ENCODE peak calls at places on chromosome 18, in eight cellular contexts. I is fibroblast of lung, F is IMR-90, C is cardiac muscle cell, Y is BJ, B is upper lobe of right lung, L is WERI-Rb-1, O is adrenal gland. T is an unnamed sample.

GRCh38 chr18:64271264-64271663 is 122.4 kb upstream of the LINC00305 start:
- DNase-seq in C (peak; percentile 2), O (peak; percentile 15), L (no peak), I (no peak), Y (no peak), B (no peak), F (no peak), T (no peak)

GRCh38 chr18:24201699-24202687 is 63.1 kb downstream of the CABYR start:
- DNase-seq in I (no peak), B (no peak), L (no peak), Y (no peak), C (no peak), F (no peak), O (no peak), T (no peak)

GRCh38 chr18:59467497-59467896 is 108.4 kb upstream of the LMAN1 start:
- DNase-seq in B (no peak), F (no peak), I (no peak), O (no peak), C (no peak), Y (no peak), L (no peak), T (no peak)

GRCh38 chr18:35610089-35610488 is 28.5 kb downstream of the GALNT1 start:
- DNase-seq in O (no peak), L (no peak), B (no peak), C (no peak), Y (no peak), F (no peak), I (no peak), T (no peak)

GRCh38 chr18:23871410-23871809 is 143.1 kb upstream of the TTC39C start:
- DNase-seq in Y (no peak), L (no peak), C (peak; percentile 54), I (peak; percentile 64), B (no peak), F (no peak), O (no peak), T (no peak)

GRCh38 chr18:21803495-21803894 is 62.9 kb downstream of the MIB1 start:
- DNase-seq in F (peak; percentile 25), Y (no peak), L (no peak), O (no peak), C (no peak), B (no peak), I (peak; percentile 8), T (no peak)

GRCh38 chr18:28412521-28412920 is 235.6 kb upstream of the CDH2 start:
- DNase-seq in C (no peak), Y (no peak), L (no peak), F (no peak), O (no peak), I (peak; percentile 60), B (no peak), T (no peak)

GRCh38 chr18:75137346-75137877 is 71.5 kb downstream of the PTGR3 start:
- DNase-seq in C (no peak), B (no peak), F (no peak), O (no peak), Y (no peak), I (no peak), L (peak; percentile 1), T (no peak)

GRCh38 chr18:23584019-23584970 is 2.0 kb downstream of the NPC1 start:
- DNase-seq in Y (no peak), L (no peak), O (no peak), B (no peak), C (no peak), F (no peak), I (no peak), T (no peak)

GRCh38 chr18:57205641-57206040 is 58.8 kb downstream of the BOD1L2 start:
- DNase-seq in L (no peak), F (no peak), B (no peak), O (no peak), Y (no peak), I (no peak), C (no peak), T (no peak)

GRCh38 chr18:47898696-47899095 is 31.8 kb downstream of the SMAD2 start:
- DNase-seq in I (no peak), B (no peak), Y (no peak), F (no peak), C (no peak), L (no peak), O (no peak), T (no peak)

GRCh38 chr18:25133879-25134278 is 218.1 kb downstream of the ZNF521 start:
- DNase-seq in O (no peak), L (no peak), F (no peak), C (no peak), B (no peak), I (no peak), Y (no peak), T (no peak)

GRCh38 chr18:3217930-3218647 is 1.7 kb downstream of the MYOM1 start:
- DNase-seq in F (no peak), Y (no peak), L (peak; percentile 51), O (no peak), C (peak; percentile 80), B (no peak), I (no peak), T (no peak)

GRCh38 chr18:9333441-9334350 is 877 bp upstream of the TWSG1 start:
- DNase-seq in Y (no peak), I (no peak), B (no peak), O (no peak), C (no peak), F (no peak), L (no peak), T (no peak)

GRCh38 chr18:48136544-48137353 is 206.3 kb upstream of the SMAD2 start:
- DNase-seq in F (no peak), B (no peak), O (peak; percentile 38), C (peak; percentile 28), Y (no peak), L (peak; percentile 34), I (no peak), T (no peak)

GRCh38 chr18:2971741-2972552 is 41.0 kb downstream of the LPIN2 start:
- DNase-seq in I (no peak), L (no peak), Y (no peak), F (no peak), B (peak; percentile 71), C (no peak), O (peak; percentile 66), T (no peak)

GRCh38 chr18:41818381-41819355 is 136.4 kb upstream of the PIK3C3 start:
- DNase-seq in F (no peak), O (no peak), L (no peak), B (no peak), C (no peak), I (no peak), Y (no peak), T (no peak)

GRCh38 chr18:58213445-58213844 is 169.4 kb downstream of the NEDD4L start:
- DNase-seq in F (peak; percentile 93), C (no peak), I (peak; percentile 97), O (no peak), L (no peak), B (no peak), Y (peak; percentile 73), T (no peak)

GRCh38 chr18:28961669-28962228 is 784.8 kb upstream of the CDH2 start:
- DNase-seq in O (no peak), I (peak; percentile 6), Y (no peak), B (no peak), C (peak; percentile 71), F (peak; percentile 22), L (peak; percentile 51), T (no peak)

GRCh38 chr18:51197661-51198424 is at the start of gene MEX3C:
- DNase-seq in O (peak; percentile 100), F (peak; percentile 99), I (peak; percentile 99), B (peak; percentile 99), L (peak; percentile 100), C (peak; percentile 99), Y (peak; percentile 92), T (peak; percentile 93)

DNA sequence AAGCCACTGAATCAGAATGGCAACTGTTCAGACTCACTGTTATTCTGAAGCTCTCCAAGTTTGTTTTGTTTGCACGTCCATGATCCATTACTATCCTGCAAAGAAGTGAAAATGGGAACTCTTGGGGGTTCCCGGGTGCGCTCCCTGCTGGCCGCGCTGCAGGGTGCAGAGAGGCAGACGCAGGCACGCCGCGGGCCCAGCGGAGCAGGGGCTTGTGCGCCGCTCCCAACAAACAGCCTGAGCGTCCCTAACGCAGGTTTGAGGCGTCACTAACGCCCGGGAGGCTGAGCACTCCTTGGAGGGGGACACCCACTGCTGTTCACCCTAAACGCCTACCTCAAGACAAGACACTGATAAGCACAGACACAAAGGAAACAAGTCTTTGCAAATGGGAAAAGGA is 14.3 kb upstream of the PIEZO2 start:
- DNase-seq in B (no peak), Y (no peak), O (peak; percentile 39), I (no peak), L (no peak), F (peak; percentile 36), C (peak; percentile 47), T (no peak)
- TF ChIP-seq CTCF in B (peak; percentile 53), Y (no peak), O (peak; percentile 56), I (peak; percentile 63), L (no peak), F (peak; percentile 43), C (peak; percentile 75), T (peak; percentile 62)

GRCh38 chr18:5197032-5197434 is at the start of gene AKAIN1:
- DNase-seq in L (peak; percentile 34), Y (no peak), C (peak; percentile 91), B (peak; percentile 66), F (peak; percentile 18), I (peak; percentile 44), O (peak; percentile 74), T (no peak)
- H3K4me3 ChIP-seq in L (peak within 1 kb of the TSS; percentile 78), Y (no peak within 1 kb of the TSS), C (peak within 1 kb of the TSS; percentile 14), B (no peak within 1 kb of the TSS), F (no peak within 1 kb of the TSS), I (no peak within 1 kb of the TSS), O (no peak within 1 kb of the TSS), T (no peak within 1 kb of the TSS)

GRCh38 chr18:43277164-43277600 is at the start of gene SYT4:
- DNase-seq in L (peak; percentile 84), O (peak; percentile 70), Y (no peak), F (peak; percentile 7), I (peak; percentile 72), C (peak; percentile 87), B (peak; percentile 69), T (peak; percentile 32)
- TF ChIP-seq CTCF in L (no peak), O (no peak), Y (no peak), F (no peak), I (peak; percentile 22), C (no peak), B (no peak), T (no peak)

DNA sequence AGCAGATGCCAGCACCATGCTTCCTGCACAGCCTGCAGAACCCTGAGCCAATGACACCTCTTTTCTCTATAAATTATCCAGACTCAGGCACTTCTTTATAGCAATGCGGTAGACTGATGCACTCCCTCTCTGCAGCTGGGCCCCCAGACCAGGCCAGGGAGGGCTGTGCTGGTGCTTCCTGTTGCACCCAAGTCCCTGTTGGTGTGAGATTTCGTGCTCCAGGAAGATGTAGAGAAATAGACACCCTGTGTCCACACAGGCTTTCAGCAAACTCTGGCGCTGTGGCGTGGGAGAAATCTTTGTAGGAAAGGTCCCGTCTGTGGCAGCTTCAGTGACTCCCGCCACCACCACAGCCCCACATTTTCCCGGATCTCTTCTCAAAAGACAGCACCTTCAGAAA is 572.2 kb downstream of the GALR1 start:
- DNase-seq in L (no peak), Y (no peak), B (no peak), C (no peak), I (no peak), O (no peak), F (no peak), T (no peak)
- H3K4me3 ChIP-seq in L (no peak overlapping the region), Y (no peak overlapping the region), B (no peak overlapping the region), C (no peak overlapping the region), I (no peak overlapping the region), O (no peak overlapping the region), F (no peak overlapping the region), T (no peak overlapping the region)